ENCODE peak calls at places on chromosomes 5 and 9, in five cellular contexts. One of them, this sample, is unnamed.

GRCh38 chr9:133709716-133710571 is 28.2 kb downstream of the SARDH start:
- DNase-seq in hippocampal formation: no peak
- DNase-seq in HFFc6: no peak
- DNase-seq in stimulated activated CD4-positive, alpha-beta T cell treated with anti-CD3 and anti-CD28 coated beads, TNF-alpha, amount 100 ng/mL, for 1 hour: no peak
- DNase-seq in pancreas: peak
- DNase-seq in this sample: no peak

GRCh38 chr9:34653131-34653530 is 1.1 kb downstream of the IL11RA start:
- DNase-seq in hippocampal formation: no peak
- DNase-seq in stimulated activated CD4-positive, alpha-beta T cell treated with anti-CD3 and anti-CD28 coated beads, TNF-alpha, amount 100 ng/mL, for 1 hour: no peak
- DNase-seq in pancreas: no peak
- DNase-seq in HFFc6: no peak
- DNase-seq in this sample: no peak

GRCh38 chr9:3898371-3899218 is 372.8 kb upstream of the RFX3 start:
- DNase-seq in pancreas: no peak
- DNase-seq in HFFc6: no peak
- DNase-seq in hippocampal formation: no peak
- DNase-seq in stimulated activated CD4-positive, alpha-beta T cell treated with anti-CD3 and anti-CD28 coated beads, TNF-alpha, amount 100 ng/mL, for 1 hour: no peak
- DNase-seq in this sample: no peak

GRCh38 chr5:172178301-172179031 is 9.6 kb downstream of the STK10 start:
- DNase-seq in pancreas: peak
- DNase-seq in stimulated activated CD4-positive, alpha-beta T cell treated with anti-CD3 and anti-CD28 coated beads, TNF-alpha, amount 100 ng/mL, for 1 hour: no peak
- DNase-seq in hippocampal formation: no peak
- DNase-seq in HFFc6: no peak
- DNase-seq in this sample: no peak

GRCh38 chr5:149860801-149861322 is 83.7 kb downstream of the PDE6A start:
- DNase-seq in hippocampal formation: no peak
- DNase-seq in HFFc6: no peak
- DNase-seq in stimulated activated CD4-positive, alpha-beta T cell treated with anti-CD3 and anti-CD28 coated beads, TNF-alpha, amount 100 ng/mL, for 1 hour: no peak
- DNase-seq in pancreas: no peak
- DNase-seq in this sample: no peak

GRCh38 chr9:14911046-14911445 is 818 bp upstream of the FREM1 start:
- DNase-seq in pancreas: no peak
- DNase-seq in hippocampal formation: no peak
- DNase-seq in stimulated activated CD4-positive, alpha-beta T cell treated with anti-CD3 and anti-CD28 coated beads, TNF-alpha, amount 100 ng/mL, for 1 hour: no peak
- DNase-seq in HFFc6: no peak
- DNase-seq in this sample: no peak

GRCh38 chr9:78599939-78600338 is 303.0 kb downstream of the PSAT1 start:
- DNase-seq in stimulated activated CD4-positive, alpha-beta T cell treated with anti-CD3 and anti-CD28 coated beads, TNF-alpha, amount 100 ng/mL, for 1 hour: no peak
- DNase-seq in HFFc6: no peak
- DNase-seq in hippocampal formation: no peak
- DNase-seq in pancreas: no peak
- DNase-seq in this sample: no peak

GRCh38 chr5:55232194-55232984 is 1.0 kb downstream of the CCNO start:
- DNase-seq in hippocampal formation: no peak
- DNase-seq in pancreas: peak
- DNase-seq in HFFc6: no peak
- DNase-seq in stimulated activated CD4-positive, alpha-beta T cell treated with anti-CD3 and anti-CD28 coated beads, TNF-alpha, amount 100 ng/mL, for 1 hour: no peak
- DNase-seq in this sample: no peak

GRCh38 chr5:24208540-24209141 is 436.1 kb downstream of the CDH10 start:
- DNase-seq in HFFc6: no peak
- DNase-seq in hippocampal formation: no peak
- DNase-seq in stimulated activated CD4-positive, alpha-beta T cell treated with anti-CD3 and anti-CD28 coated beads, TNF-alpha, amount 100 ng/mL, for 1 hour: no peak
- DNase-seq in pancreas: no peak
- DNase-seq in this sample: no peak

GRCh38 chr5:52896524-52897237 is 92.5 kb upstream of the ITGA2 start:
- DNase-seq in hippocampal formation: no peak
- DNase-seq in pancreas: no peak
- DNase-seq in HFFc6: peak
- DNase-seq in stimulated activated CD4-positive, alpha-beta T cell treated with anti-CD3 and anti-CD28 coated beads, TNF-alpha, amount 100 ng/mL, for 1 hour: no peak
- DNase-seq in this sample: no peak

GRCh38 chr9:114112778-114113585 is 13.9 kb upstream of the KIF12 start:
- DNase-seq in HFFc6: peak
- DNase-seq in pancreas: peak
- DNase-seq in hippocampal formation: no peak
- DNase-seq in stimulated activated CD4-positive, alpha-beta T cell treated with anti-CD3 and anti-CD28 coated beads, TNF-alpha, amount 100 ng/mL, for 1 hour: no peak
- DNase-seq in this sample: no peak

GRCh38 chr9:96067004-96067403 is 191.5 kb downstream of the ERCC6L2 start:
- DNase-seq in hippocampal formation: no peak
- DNase-seq in HFFc6: no peak
- DNase-seq in stimulated activated CD4-positive, alpha-beta T cell treated with anti-CD3 and anti-CD28 coated beads, TNF-alpha, amount 100 ng/mL, for 1 hour: no peak
- DNase-seq in pancreas: no peak
- DNase-seq in this sample: no peak

GRCh38 chr9:76045217-76045616 is 154.7 kb downstream of the PCSK5 start:
- DNase-seq in pancreas: no peak
- DNase-seq in hippocampal formation: no peak
- DNase-seq in HFFc6: no peak
- DNase-seq in stimulated activated CD4-positive, alpha-beta T cell treated with anti-CD3 and anti-CD28 coated beads, TNF-alpha, amount 100 ng/mL, for 1 hour: no peak
- DNase-seq in this sample: no peak

GRCh38 chr5:61306531-61307195 is 25.4 kb upstream of the ZSWIM6 start:
- DNase-seq in HFFc6: peak
- DNase-seq in hippocampal formation: no peak
- DNase-seq in pancreas: no peak
- DNase-seq in stimulated activated CD4-positive, alpha-beta T cell treated with anti-CD3 and anti-CD28 coated beads, TNF-alpha, amount 100 ng/mL, for 1 hour: no peak
- DNase-seq in this sample: no peak

GRCh38 chr9:77848897-77849296 is 182.7 kb downstream of the GNAQ start:
- DNase-seq in pancreas: no peak
- DNase-seq in stimulated activated CD4-positive, alpha-beta T cell treated with anti-CD3 and anti-CD28 coated beads, TNF-alpha, amount 100 ng/mL, for 1 hour: no peak
- DNase-seq in hippocampal formation: peak
- DNase-seq in HFFc6: peak
- DNase-seq in this sample: peak

GRCh38 chr5:75226916-75227315 is 9.8 kb downstream of the ANKRD31 start:
- DNase-seq in HFFc6: no peak
- DNase-seq in pancreas: no peak
- DNase-seq in hippocampal formation: no peak
- DNase-seq in stimulated activated CD4-positive, alpha-beta T cell treated with anti-CD3 and anti-CD28 coated beads, TNF-alpha, amount 100 ng/mL, for 1 hour: no peak
- DNase-seq in this sample: no peak

GRCh38 chr9:27204578-27204977 is 92.4 kb downstream of the EQTN start:
- DNase-seq in HFFc6: peak
- DNase-seq in pancreas: no peak
- DNase-seq in stimulated activated CD4-positive, alpha-beta T cell treated with anti-CD3 and anti-CD28 coated beads, TNF-alpha, amount 100 ng/mL, for 1 hour: no peak
- DNase-seq in hippocampal formation: no peak
- DNase-seq in this sample: no peak

GRCh38 chr5:18772475-18772874 is 1138.2 kb downstream of the TAF11L14 start:
- DNase-seq in hippocampal formation: no peak
- DNase-seq in stimulated activated CD4-positive, alpha-beta T cell treated with anti-CD3 and anti-CD28 coated beads, TNF-alpha, amount 100 ng/mL, for 1 hour: no peak
- DNase-seq in HFFc6: no peak
- DNase-seq in pancreas: no peak
- DNase-seq in this sample: no peak

GRCh38 chr5:1336749-1337489 is 8.0 kb downstream of the CLPTM1L start:
- DNase-seq in pancreas: no peak
- DNase-seq in stimulated activated CD4-positive, alpha-beta T cell treated with anti-CD3 and anti-CD28 coated beads, TNF-alpha, amount 100 ng/mL, for 1 hour: no peak
- DNase-seq in hippocampal formation: no peak
- DNase-seq in HFFc6: no peak
- DNase-seq in this sample: no peak

GRCh38 chr9:673264-673965 is 168.1 kb upstream of the DMRT1 start:
- DNase-seq in stimulated activated CD4-positive, alpha-beta T cell treated with anti-CD3 and anti-CD28 coated beads, TNF-alpha, amount 100 ng/mL, for 1 hour: no peak
- DNase-seq in hippocampal formation: peak
- DNase-seq in HFFc6: no peak
- DNase-seq in pancreas: no peak
- DNase-seq in this sample: no peak

GRCh38 chr5:78727786-78728761 is 79.5 kb upstream of the LHFPL2 start:
- DNase-seq in HFFc6: no peak
- DNase-seq in stimulated activated CD4-positive, alpha-beta T cell treated with anti-CD3 and anti-CD28 coated beads, TNF-alpha, amount 100 ng/mL, for 1 hour: no peak
- DNase-seq in hippocampal formation: no peak
- DNase-seq in pancreas: no peak
- DNase-seq in this sample: no peak

GRCh38 chr9:127899200-127899943 is at the start of gene ST6GALNAC6:
- DNase-seq in stimulated activated CD4-positive, alpha-beta T cell treated with anti-CD3 and anti-CD28 coated beads, TNF-alpha, amount 100 ng/mL, for 1 hour: no peak
- DNase-seq in HFFc6: no peak
- DNase-seq in pancreas: peak
- DNase-seq in hippocampal formation: peak
- DNase-seq in this sample: peak

GRCh38 chr5:96687812-96688453 is 25.8 kb downstream of the CAST start:
- DNase-seq in pancreas: no peak
- DNase-seq in HFFc6: peak
- DNase-seq in hippocampal formation: peak
- DNase-seq in stimulated activated CD4-positive, alpha-beta T cell treated with anti-CD3 and anti-CD28 coated beads, TNF-alpha, amount 100 ng/mL, for 1 hour: no peak
- DNase-seq in this sample: no peak

GRCh38 chr9:112819635-112820496 is 69.3 kb downstream of the SNX30 start:
- DNase-seq in pancreas: no peak
- DNase-seq in HFFc6: peak
- DNase-seq in hippocampal formation: peak
- DNase-seq in stimulated activated CD4-positive, alpha-beta T cell treated with anti-CD3 and anti-CD28 coated beads, TNF-alpha, amount 100 ng/mL, for 1 hour: no peak
- DNase-seq in this sample: no peak

GRCh38 chr9:132295181-132295580 is 59.6 kb downstream of the SETX start:
- DNase-seq in stimulated activated CD4-positive, alpha-beta T cell treated with anti-CD3 and anti-CD28 coated beads, TNF-alpha, amount 100 ng/mL, for 1 hour: no peak
- DNase-seq in hippocampal formation: no peak
- DNase-seq in HFFc6: no peak
- DNase-seq in pancreas: no peak
- DNase-seq in this sample: no peak

GRCh38 chr9:127801955-127802575 is 617 bp upstream of the FPGS start:
- DNase-seq in HFFc6: no peak
- DNase-seq in hippocampal formation: no peak
- DNase-seq in pancreas: no peak
- DNase-seq in stimulated activated CD4-positive, alpha-beta T cell treated with anti-CD3 and anti-CD28 coated beads, TNF-alpha, amount 100 ng/mL, for 1 hour: no peak
- DNase-seq in this sample: no peak

GRCh38 chr5:40557486-40557885 is 122.2 kb upstream of the PTGER4 start:
- DNase-seq in pancreas: no peak
- DNase-seq in stimulated activated CD4-positive, alpha-beta T cell treated with anti-CD3 and anti-CD28 coated beads, TNF-alpha, amount 100 ng/mL, for 1 hour: no peak
- DNase-seq in HFFc6: peak
- DNase-seq in hippocampal formation: no peak
- DNase-seq in this sample: no peak

GRCh38 chr5:126433708-126434107 is 10.5 kb downstream of the GRAMD2B start:
- DNase-seq in pancreas: no peak
- DNase-seq in hippocampal formation: peak
- DNase-seq in stimulated activated CD4-positive, alpha-beta T cell treated with anti-CD3 and anti-CD28 coated beads, TNF-alpha, amount 100 ng/mL, for 1 hour: no peak
- DNase-seq in HFFc6: peak
- DNase-seq in this sample: no peak

GRCh38 chr9:23005061-23005690 is 558.6 kb downstream of the DMRTA1 start:
- DNase-seq in stimulated activated CD4-positive, alpha-beta T cell treated with anti-CD3 and anti-CD28 coated beads, TNF-alpha, amount 100 ng/mL, for 1 hour: no peak
- DNase-seq in pancreas: no peak
- DNase-seq in HFFc6: no peak
- DNase-seq in hippocampal formation: peak
- DNase-seq in this sample: no peak

GRCh38 chr9:21336467-21336866 is 1.3 kb upstream of the KLHL9 start:
- DNase-seq in hippocampal formation: no peak
- DNase-seq in HFFc6: no peak
- DNase-seq in stimulated activated CD4-positive, alpha-beta T cell treated with anti-CD3 and anti-CD28 coated beads, TNF-alpha, amount 100 ng/mL, for 1 hour: no peak
- DNase-seq in pancreas: no peak
- DNase-seq in this sample: no peak

GRCh38 chr5:101534486-101535110 is 631.5 kb upstream of the ST8SIA4 start:
- DNase-seq in hippocampal formation: no peak
- DNase-seq in HFFc6: no peak
- DNase-seq in pancreas: no peak
- DNase-seq in stimulated activated CD4-positive, alpha-beta T cell treated with anti-CD3 and anti-CD28 coated beads, TNF-alpha, amount 100 ng/mL, for 1 hour: no peak
- DNase-seq in this sample: no peak

GRCh38 chr9:34719021-34719768 is 9.3 kb upstream of the CCL21 start:
- DNase-seq in stimulated activated CD4-positive, alpha-beta T cell treated with anti-CD3 and anti-CD28 coated beads, TNF-alpha, amount 100 ng/mL, for 1 hour: no peak
- DNase-seq in hippocampal formation: no peak
- DNase-seq in HFFc6: no peak
- DNase-seq in pancreas: no peak
- DNase-seq in this sample: no peak